ENCODE peak calls at places on chromosomes 1 and 21, in four cellular contexts. U is body of pancreas, F is pancreas, H is heart right ventricle. Z is an unnamed sample. For H3K4me1, the result is how much of the 10 kb centered on the place peaks cover.

GRCh38 chr1:26922201-26922729 is 722 bp downstream of the NUDC start:
- DNase-seq in U (no peak), F (no peak), H (no peak), Z (no peak)

GRCh38 chr1:21508580-21509350 is 458 bp upstream of the ALPL start:
- DNase-seq in U (peak), F (peak), H (peak), Z (peak)

GRCh38 chr1:64084451-64084850 is 119.0 kb upstream of the UBE2U start:
- DNase-seq in U (no peak), F (no peak), H (no peak), Z (no peak)

GRCh38 chr21:35512321-35512720 is 463.2 kb upstream of the RUNX1 start:
- DNase-seq in U (no peak), F (no peak), H (no peak), Z (no peak)

GRCh38 chr1:205396972-205397616 is 24.8 kb downstream of the LEMD1 start:
- DNase-seq in U (peak), F (no peak), H (no peak), Z (no peak)

GRCh38 chr1:67963263-67963662 is 87.2 kb downstream of the DIRAS3 start:
- DNase-seq in U (no peak), F (no peak), H (no peak), Z (no peak)

GRCh38 chr1:237042892-237043576 is 1.1 kb downstream of the RYR2 start:
- DNase-seq in U (no peak), F (no peak), H (peak), Z (no peak)

GRCh38 chr1:78493456-78493855 is 2.7 kb downstream of the PTGFR start:
- DNase-seq in U (no peak), F (no peak), H (no peak), Z (no peak)

GRCh38 chr1:245168090-245168489 is 13.3 kb downstream of the KIF26B start:
- DNase-seq in U (peak), F (peak), H (peak), Z (no peak)

GRCh38 chr1:154796303-154796892 is 73.7 kb downstream of the KCNN3 start:
- DNase-seq in U (no peak), F (no peak), H (no peak), Z (no peak)

GRCh38 chr1:201790261-201790660 is 38.7 kb upstream of the IPO9 start:
- DNase-seq in U (no peak), F (no peak), H (no peak), Z (no peak)

GRCh38 chr1:76298399-76298798 is 223.9 kb downstream of the ST6GALNAC3 start:
- DNase-seq in U (no peak), F (no peak), H (no peak), Z (no peak)

GRCh38 chr21:28910280-28910887 is 82.3 kb downstream of the LTN1 start:
- DNase-seq in U (no peak), F (no peak), H (no peak), Z (no peak)

GRCh38 chr1:217137210-217137871 is 414.1 kb upstream of the ESRRG start:
- DNase-seq in U (peak), F (no peak), H (no peak), Z (no peak)

GRCh38 chr1:26861286-26861701 is 1.7 kb upstream of the SFN start:
- DNase-seq in U (no peak), F (no peak), H (no peak), Z (no peak)

GRCh38 chr1:16905112-16905855 is 9.5 kb downstream of the RNU1-2 start:
- DNase-seq in U (peak), F (no peak), H (no peak), Z (no peak)

GRCh38 chr1:200415227-200415626 is 5.4 kb upstream of the ZNF281 start:
- DNase-seq in U (no peak), F (no peak), H (no peak), Z (no peak)

GRCh38 chr1:207454046-207454964 is at the start of gene CR2:
- DNase-seq in U (peak), F (peak), H (peak), Z (peak)

GRCh38 chr21:44917446-44918106 is 3.1 kb downstream of the ITGB2 start:
- DNase-seq in U (no peak), F (no peak), H (no peak), Z (no peak)
- H3K4me1 ChIP-seq in U (under half), F (under half), H (under half), Z (under half)

GRCh38 chr1:85612704-85613361 is 32.3 kb downstream of the CCN1 start:
- DNase-seq in U (peak), F (peak), H (no peak), Z (peak)
- H3K27ac ChIP-seq in U (peak), F (peak), H (peak), Z (peak)

GRCh38 chr1:6245086-6245868 is 1.3 kb downstream of the HES3 start:
- DNase-seq in U (peak), F (peak), H (peak), Z (peak)
- H3K4me1 ChIP-seq in U (under half), F (under half), H (under half), Z (under half)

DNA sequence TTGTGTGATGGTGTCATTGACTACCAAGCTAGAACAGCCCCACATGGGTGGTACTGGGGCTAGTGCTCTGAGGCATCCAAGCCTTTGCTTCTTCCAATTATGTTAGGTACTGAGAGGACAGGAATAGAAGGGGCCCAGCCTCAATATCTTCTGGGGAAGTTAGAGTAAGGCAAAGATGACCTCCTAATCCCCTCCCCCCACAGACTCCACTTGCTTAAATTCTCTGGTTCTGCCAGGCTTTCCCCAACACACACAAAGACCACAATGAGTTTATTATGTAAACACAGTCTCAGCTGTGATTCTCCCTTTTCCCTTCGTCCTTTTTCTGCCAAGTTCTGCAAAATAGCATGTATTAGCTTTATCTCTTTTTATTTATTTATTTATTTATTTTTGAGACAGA is 3.1 kb upstream of the TACSTD2 start:
- DNase-seq in U (no peak), F (no peak), H (no peak), Z (no peak)
- H3K27ac ChIP-seq in U (no peak), F (no peak), H (no peak), Z (no peak)

GRCh38 chr1:88990426-88990825 is 2.0 kb downstream of the KYAT3 start:
- DNase-seq in U (no peak), F (no peak), H (no peak), Z (no peak)
- H3K4me1 ChIP-seq in U (under half), F (under half), H (under half), Z (under half)

DNA sequence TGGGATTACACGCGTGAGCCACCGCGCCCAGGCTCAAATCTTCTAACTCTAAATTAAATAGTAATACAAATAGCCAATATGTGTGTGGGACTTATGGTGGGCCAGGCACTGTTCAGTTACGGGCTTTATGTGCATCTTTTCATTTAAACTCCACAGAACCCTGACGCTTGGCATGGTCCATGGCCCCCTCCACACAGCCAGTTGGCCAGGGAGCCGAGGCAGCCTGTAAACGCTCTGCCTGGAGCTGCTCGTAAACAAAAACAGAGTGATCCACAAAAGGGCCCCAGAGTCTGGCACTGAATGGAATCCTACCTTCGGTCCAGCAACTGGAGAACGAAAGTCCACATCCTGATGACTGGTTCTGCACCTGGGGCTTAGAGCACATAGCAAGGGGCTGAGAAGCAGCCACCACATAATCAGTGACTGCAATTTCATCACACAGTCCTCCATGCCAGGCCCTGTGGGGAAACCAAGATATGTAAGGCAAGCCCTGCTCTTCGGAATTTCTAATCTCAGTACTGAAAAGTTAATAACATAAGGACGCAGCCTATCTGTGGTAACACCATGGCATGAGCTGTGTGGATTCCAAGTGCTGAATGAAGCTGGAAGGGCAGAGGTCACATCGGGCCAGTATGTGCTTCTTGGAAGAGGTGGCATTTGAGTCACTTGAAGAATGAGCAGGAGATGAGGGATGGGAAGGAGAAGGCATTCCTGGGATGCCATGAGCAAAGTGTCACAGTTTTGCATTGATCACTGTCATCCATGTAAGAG is 13.5 kb upstream of the ADAMTSL4 start:
- DNase-seq in U (no peak), F (no peak), H (no peak), Z (no peak)
- H3K27ac ChIP-seq in U (no peak), F (no peak), H (peak), Z (no peak)

GRCh38 chr1:170698301-170698700 is 34.4 kb downstream of the PRRX1 start:
- DNase-seq in U (no peak), F (no peak), H (no peak), Z (no peak)

GRCh38 chr1:170699696-170700095 is 35.8 kb downstream of the PRRX1 start:
- DNase-seq in U (no peak), F (no peak), H (no peak), Z (no peak)

GRCh38 chr1:170697338-170697715 is 33.4 kb downstream of the PRRX1 start:
- DNase-seq in U (no peak), F (no peak), H (no peak), Z (no peak)

GRCh38 chr1:170696591-170697337 is 32.8 kb downstream of the PRRX1 start:
- DNase-seq in U (no peak), F (no peak), H (no peak), Z (no peak)

DNA sequence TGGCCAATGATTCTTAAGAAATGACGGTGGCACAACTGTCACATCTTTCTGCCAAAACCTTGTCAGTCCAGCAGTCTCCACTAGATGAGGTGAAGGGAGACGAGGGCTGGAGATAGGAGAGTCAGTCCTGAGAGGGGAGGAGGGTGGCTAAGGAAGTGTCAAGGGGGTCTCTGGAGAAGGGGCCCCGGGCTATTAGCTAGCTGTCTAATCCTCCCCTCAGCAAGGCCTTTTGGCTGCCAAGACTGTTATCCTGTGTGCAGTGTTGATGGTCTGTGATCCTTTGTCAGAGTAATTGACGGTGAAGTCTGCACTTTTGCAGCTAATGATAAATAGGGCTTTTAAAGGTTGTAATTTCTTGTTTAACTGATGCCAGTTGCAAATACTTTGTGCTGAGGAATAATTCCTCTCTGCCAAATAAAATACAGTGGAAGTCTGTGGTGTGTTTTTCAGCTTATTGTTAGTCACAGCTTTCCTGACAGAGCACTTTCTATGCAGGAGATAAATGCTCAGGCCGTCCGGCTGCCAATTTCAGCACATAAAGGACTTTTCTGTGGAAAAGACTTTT is 34.9 kb downstream of the PRRX1 start:
- DNase-seq in U (no peak), F (no peak), H (no peak), Z (no peak)
- H3K4me1 ChIP-seq in U (under half), F (under half), H (under half), Z (under half)

GRCh38 chr1:18015719-18016118 is 91.9 kb upstream of the IGSF21 start:
- DNase-seq in U (no peak), F (no peak), H (no peak), Z (no peak)
- H3K27ac ChIP-seq in U (no peak), F (no peak), H (no peak), Z (no peak)

GRCh38 chr21:40616377-40616704 is 230.6 kb downstream of the DSCAM start:
- DNase-seq in U (no peak), F (no peak), H (no peak), Z (no peak)
- H3K4me1 ChIP-seq in U (under half), F (under half), H (under half), Z (under half)

Z was measured in lung.